ENCODE peak calls at places on chromosomes 1 and 21, in four cellular contexts. S is HepG2, G is K562, E is GM12878. K is an unnamed sample.

GRCh38 chr1:214583113-214583512 is 19.9 kb upstream of the CENPF start:
- DNase-seq in S (no peak), E (no peak), G (no peak), K (no peak)

GRCh38 chr1:240491796-240492195 is 120.2 kb downstream of the GREM2 start:
- DNase-seq in E (no peak), S (no peak), G (no peak), K (no peak)

GRCh38 chr1:202023033-202023433 is 12.6 kb downstream of the ELF3 start:
- DNase-seq in G (no peak), E (no peak), S (no peak), K (no peak)

GRCh38 chr1:65389296-65389695 is 31.2 kb upstream of the LEPR start:
- DNase-seq in E (no peak), S (no peak), G (no peak), K (no peak)

GRCh38 chr1:111220302-111220890 is 7.1 kb upstream of the CHI3L2 start:
- DNase-seq in G (no peak), S (no peak), E (no peak), K (no peak)

GRCh38 chr1:46190539-46190938 is 7.7 kb downstream of the POMGNT1 start:
- DNase-seq in E (no peak), S (no peak), G (no peak), K (no peak)

GRCh38 chr21:15362458-15362857 is 297.7 kb upstream of the NRIP1 start:
- DNase-seq in S (no peak), G (no peak), E (no peak), K (no peak)

GRCh38 chr1:110255388-110255787 is 45.3 kb downstream of the KCNC4 start:
- DNase-seq in S (no peak), E (no peak), G (no peak), K (no peak)

GRCh38 chr1:923991-924618 is 382 bp downstream of the SAMD11 start:
- DNase-seq in E (no peak), S (no peak), G (no peak), K (no peak)

GRCh38 chr1:177310326-177310725 is 139.6 kb downstream of the BRINP2 start:
- DNase-seq in E (no peak), S (no peak), G (no peak), K (no peak)
- TF ChIP-seq TARDBP in E (no peak), S (no peak), G (no peak), K (no peak)

DNA sequence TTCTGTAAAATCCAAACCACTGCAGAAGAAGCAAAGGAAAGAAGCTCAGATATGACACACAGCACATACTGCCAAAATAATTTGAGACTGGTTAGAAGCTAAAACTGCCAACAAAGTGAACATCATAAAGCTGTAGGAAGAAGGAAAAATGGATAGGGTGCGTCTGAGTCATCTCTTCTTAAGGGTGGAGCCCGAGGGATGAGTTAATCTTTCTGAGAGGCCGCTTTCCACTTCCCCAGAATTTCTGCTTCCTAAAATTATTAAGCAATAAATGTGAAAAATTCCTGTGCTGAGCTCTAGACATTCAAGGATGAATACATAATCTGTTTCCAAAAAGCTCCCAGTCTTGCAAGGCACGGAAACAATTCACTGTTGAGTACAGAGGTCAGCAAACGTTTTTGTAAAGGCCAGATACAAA is 20.1 kb downstream of the PPT1 start:
- DNase-seq in S (no peak), G (peak; percentile 35), E (no peak), K (no peak)
- TF ChIP-seq FOXK2 in S (no peak), G (no peak), E (no peak), K (no peak)

GRCh38 chr1:31510853-31511789 is 65.2 kb upstream of the TINAGL1 start:
- DNase-seq in E (no peak), G (no peak), S (peak; percentile 52), K (no peak)
- TF ChIP-seq BHLHE40 in E (no peak), G (no peak), S (no peak), K (no peak)

DNA sequence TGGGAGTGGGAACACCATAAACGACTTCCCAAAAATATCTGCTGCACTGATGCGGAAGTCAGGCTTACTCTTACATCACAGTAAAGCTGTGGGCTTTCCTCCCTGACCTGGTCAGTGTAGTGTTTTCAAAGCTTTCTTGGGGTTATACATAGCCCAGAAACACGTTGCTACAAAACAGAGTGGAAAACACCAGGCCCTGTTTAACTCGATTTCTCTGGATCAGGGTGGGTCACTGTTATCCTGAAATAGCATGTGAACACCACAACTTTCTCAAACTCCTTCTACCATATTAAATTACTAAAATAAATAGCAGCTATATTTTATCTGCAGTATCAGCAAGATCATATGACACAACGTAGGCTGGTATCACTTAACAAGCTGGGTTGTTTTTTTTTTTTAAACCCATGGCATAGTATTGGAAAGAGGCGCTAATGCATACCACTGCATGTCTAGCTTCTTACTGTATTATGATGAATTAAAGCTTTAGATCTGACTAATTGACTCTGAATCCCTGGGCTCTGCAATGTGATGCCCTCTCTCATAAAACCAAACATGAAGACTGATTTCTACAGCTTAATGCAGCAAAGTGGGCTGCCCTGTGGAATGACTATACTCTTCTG is 184.7 kb downstream of the TGFB2 start:
- DNase-seq in S (no peak), E (no peak), G (no peak), K (no peak)
- TF ChIP-seq TARDBP in S (no peak), E (no peak), G (no peak), K (no peak)

DNA sequence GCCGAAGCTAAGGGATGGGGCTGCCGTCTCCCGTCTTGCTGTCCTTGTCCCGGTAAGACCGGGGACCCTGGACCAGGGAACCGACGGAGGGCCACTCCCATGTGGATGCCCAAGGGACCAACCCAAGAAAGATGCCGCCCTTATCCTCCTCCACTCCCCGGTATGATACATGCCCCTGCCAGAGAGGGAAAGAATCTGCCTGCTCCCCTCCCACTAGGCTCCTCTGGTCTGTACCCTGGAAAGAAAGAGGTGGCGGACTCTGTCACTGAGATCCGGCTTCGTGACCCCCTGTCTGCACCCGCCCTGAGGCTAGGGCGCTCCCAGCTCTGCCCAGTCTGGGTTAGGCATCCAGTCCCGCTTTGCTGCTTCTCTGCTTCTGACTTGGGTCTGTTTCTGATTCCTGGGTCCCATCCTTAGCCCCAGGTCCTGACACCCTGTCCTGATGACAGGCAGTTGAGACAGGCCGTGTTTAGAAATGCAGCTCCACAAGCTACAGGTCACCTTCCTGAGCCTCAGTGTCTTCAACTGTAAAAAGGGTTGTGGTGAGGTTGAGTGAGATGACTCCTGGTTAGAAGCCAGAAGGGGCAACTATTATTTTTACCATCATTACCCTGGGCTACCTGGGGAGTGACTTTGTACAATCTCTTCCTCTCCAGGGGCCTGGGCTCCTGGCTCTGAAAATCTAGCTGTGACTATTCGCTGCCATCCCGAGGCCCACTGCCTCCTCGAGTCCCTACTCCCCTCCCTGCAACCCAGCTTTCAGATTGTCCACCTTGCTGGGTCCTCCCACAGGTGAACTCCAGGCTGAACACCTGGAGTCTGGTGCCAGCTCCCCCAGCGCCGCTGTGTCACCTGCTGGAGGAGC is 3.7 kb downstream of the MATN1 start:
- DNase-seq in S (no peak), G (no peak), E (peak; percentile 57), K (no peak)
- TF ChIP-seq FOXK2 in S (no peak), G (no peak), E (no peak), K (no peak)

DNA sequence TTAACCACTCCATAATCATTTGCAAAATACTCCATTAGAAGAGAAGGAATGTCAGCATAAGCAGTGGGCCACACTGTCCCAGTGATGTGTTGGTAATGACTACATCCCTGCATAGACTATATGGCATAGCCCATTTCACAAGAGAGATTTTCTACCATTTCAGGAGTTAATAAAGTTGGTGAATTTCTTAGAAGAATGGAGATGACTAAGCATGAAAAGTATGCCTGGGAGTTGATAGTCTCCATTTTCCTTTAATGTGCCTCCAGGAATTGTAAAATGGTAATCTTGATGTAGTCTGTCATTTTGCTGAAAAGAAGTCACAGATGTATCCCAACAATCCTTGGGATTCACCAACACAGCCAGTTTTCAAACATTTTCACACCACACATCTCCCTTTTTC is 608.8 kb upstream of the CHRM3 start:
- DNase-seq in S (no peak), E (no peak), G (no peak), K (no peak)
- TF ChIP-seq BHLHE40 in S (no peak), E (no peak), G (no peak), K (no peak)

DNA sequence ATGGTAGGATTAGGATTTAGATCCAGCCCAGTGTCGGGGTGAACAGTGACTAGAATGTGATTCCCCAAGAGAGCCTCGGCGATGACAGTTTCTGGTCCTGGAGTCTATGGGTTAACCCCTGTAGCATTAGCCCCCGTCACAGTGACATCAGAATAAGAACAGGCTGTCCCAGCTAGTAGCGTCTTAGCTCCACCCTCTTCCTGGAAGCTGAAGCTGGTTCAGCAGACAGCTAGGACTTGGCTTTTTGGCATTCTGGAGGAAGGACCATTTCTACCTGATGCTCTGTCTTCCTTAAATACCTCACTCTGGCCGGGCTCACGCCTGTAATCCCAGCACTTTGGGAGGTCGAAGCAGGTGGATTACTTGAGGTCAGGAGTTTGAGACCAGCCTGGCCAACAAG is 5.0 kb downstream of the NDUFS2 start:
- DNase-seq in E (no peak), S (no peak), G (no peak), K (no peak)
- TF ChIP-seq TARDBP in E (no peak), S (no peak), G (no peak), K (no peak)

DNA sequence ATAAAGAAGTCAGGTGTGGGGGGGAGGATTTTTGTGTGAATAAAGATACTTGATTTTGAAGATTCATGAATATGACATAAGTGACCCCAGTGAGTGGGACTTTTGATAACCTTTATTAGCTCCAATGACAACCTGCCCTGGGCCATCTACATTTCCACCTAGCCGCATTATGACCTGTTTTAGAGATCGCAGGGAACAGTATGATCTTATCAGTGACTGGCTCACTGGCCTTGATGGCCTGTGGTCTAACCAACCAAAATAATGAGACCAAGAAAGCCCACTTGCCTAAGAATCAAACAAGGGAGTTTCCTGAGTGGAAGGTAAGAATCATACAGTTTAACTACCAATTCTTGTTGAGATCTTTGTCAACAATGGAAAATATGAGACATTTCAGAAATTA is 1.8 kb downstream of the ELAPOR1 start:
- DNase-seq in G (no peak), E (no peak), S (no peak), K (no peak)
- TF ChIP-seq FOXK2 in G (no peak), E (no peak), S (no peak), K (no peak)

DNA sequence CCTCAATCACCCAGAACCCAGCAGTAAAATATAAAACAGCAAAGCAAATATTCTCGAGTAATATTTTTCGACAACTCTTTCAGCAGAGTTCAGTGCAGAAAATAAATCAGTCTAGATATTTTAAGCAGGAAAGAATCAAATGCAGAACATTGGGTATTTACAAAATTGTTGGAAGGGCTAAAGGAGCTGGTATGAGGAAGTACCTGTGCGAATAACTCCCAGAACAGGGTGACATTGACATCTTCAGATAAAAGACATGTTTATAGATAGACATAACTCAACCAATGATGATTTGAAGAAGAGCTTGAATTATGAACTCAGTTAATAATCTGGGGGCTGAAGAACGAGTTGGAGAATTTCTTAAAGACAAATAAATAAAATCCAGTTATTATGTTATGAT is 6.4 kb downstream of the AXDND1 start:
- DNase-seq in E (no peak), S (no peak), G (no peak), K (no peak)
- TF ChIP-seq BHLHE40 in E (no peak), S (no peak), G (no peak), K (no peak)

K was measured in HEK293T.